ENCODE peak calls at places on chromosomes 4 and X, in ten cellular contexts. D is ACHN; B is stromal cell of bone marrow; F is GM18507; E is T-helper 2 cell; C is AG09309; Z is T-helper 17 cell; S is choroid plexus epithelial cell; P is GM06990; Q is activated CD4-positive, alpha-beta memory T cell treated with anti-CD3 and anti-CD28 coated beads, Interleukin-2, amount 10 ng/mL, durations not matched to agents 7 days and 5 days. Y is an unnamed sample.

GRCh38 chr4:18292411-18292810 is 270.9 kb upstream of the LCORL start:
- DNase-seq in D (no peak), B (no peak), F (no peak), E (no peak), C (no peak), Z (no peak), S (no peak), P (no peak), Q (no peak), Y (no peak)

GRCh38 chr4:106238819-106239420 is 77.1 kb downstream of the TBCK start:
- DNase-seq in D (peak), B (peak), F (no peak), E (no peak), C (peak), Z (no peak), S (peak), P (no peak), Q (no peak), Y (peak)

GRCh38 chr4:164501074-164501473 is 252.9 kb upstream of the SMIM31 start:
- DNase-seq in D (peak), B (peak), F (no peak), E (no peak), C (no peak), Z (no peak), S (peak), P (no peak), Q (no peak), Y (no peak)

GRCh38 chrX:128408842-128409241 is 356.6 kb upstream of the ACTRT1 start:
- DNase-seq in D (no peak), B (no peak), F (no peak), E (no peak), C (no peak), Z (no peak), S (no peak), P (no peak), Q (no peak), Y (no peak)

GRCh38 chr4:52915730-52916129 is 53.6 kb downstream of the RASL11B start:
- DNase-seq in D (no peak), B (no peak), F (no peak), E (no peak), C (no peak), Z (no peak), S (no peak), P (no peak), Q (no peak), Y (no peak)

GRCh38 chr4:4837316-4837715 is 22.1 kb upstream of the MSX1 start:
- DNase-seq in D (no peak), B (no peak), F (no peak), E (no peak), C (no peak), Z (no peak), S (no peak), P (no peak), Q (no peak), Y (no peak)

GRCh38 chr4:73668806-73669205 is 48.6 kb upstream of the RASSF6 start:
- DNase-seq in D (no peak), B (no peak), F (no peak), E (no peak), C (no peak), Z (no peak), S (no peak), P (no peak), Q (no peak), Y (no peak)

GRCh38 chrX:109920325-109920724 is 82.6 kb upstream of the TMEM164 start:
- DNase-seq in D (no peak), B (no peak), F (no peak), E (no peak), C (no peak), Z (no peak), S (no peak), P (no peak), Q (no peak), Y (no peak)

GRCh38 chrX:11755724-11756123 is 2.3 kb upstream of the MSL3 start:
- DNase-seq in D (no peak), B (no peak), F (no peak), E (no peak), C (no peak), Z (no peak), S (no peak), P (no peak), Q (no peak), Y (no peak)

GRCh38 chr4:108730579-108730978 is 32.3 kb downstream of the ETNPPL start:
- DNase-seq in D (no peak), B (no peak), F (no peak), E (no peak), C (no peak), Z (no peak), S (peak), P (no peak), Q (no peak), Y (no peak)

GRCh38 chrX:97854071-97854470 is 970.4 kb downstream of the RPA4 start:
- DNase-seq in D (no peak), B (no peak), F (no peak), E (no peak), C (no peak), Z (no peak), S (no peak), P (no peak), Q (no peak), Y (no peak)

GRCh38 chr4:1298461-1298860 is 8.8 kb downstream of the MAEA start:
- DNase-seq in D (no peak), B (no peak), F (no peak), E (no peak), C (no peak), Z (no peak), S (no peak), P (no peak), Q (no peak), Y (no peak)

GRCh38 chr4:180710643-180711337 is 1532.4 kb upstream of the TENM3 start:
- DNase-seq in D (no peak), B (no peak), F (no peak), E (no peak), C (no peak), Z (no peak), S (no peak), P (no peak), Q (no peak), Y (no peak)

GRCh38 chrX:11558972-11559371 is 106.7 kb downstream of the ARHGAP6 start:
- DNase-seq in D (peak), B (no peak), F (peak), E (no peak), C (no peak), Z (peak), S (no peak), P (no peak), Q (peak), Y (no peak)

GRCh38 chr4:17619416-17620105 is 5.1 kb downstream of the MED28 start:
- DNase-seq in D (no peak), B (peak), F (no peak), E (no peak), C (no peak), Z (no peak), S (peak), P (no peak), Q (no peak), Y (no peak)

GRCh38 chrX:68999931-69000330 is 165.3 kb downstream of the PJA1 start:
- DNase-seq in D (no peak), B (no peak), F (no peak), E (no peak), C (no peak), Z (no peak), S (no peak), P (no peak), Q (no peak), Y (no peak)

GRCh38 chr4:110953191-110953590 is 330.3 kb upstream of the PITX2 start:
- DNase-seq in D (no peak), B (no peak), F (no peak), E (no peak), C (no peak), Z (no peak), S (no peak), P (no peak), Q (no peak), Y (no peak)

GRCh38 chr4:3293410-3294391 is 880 bp downstream of the RGS12 start:
- DNase-seq in D (no peak), B (no peak), F (no peak), E (no peak), C (no peak), Z (no peak), S (peak), P (no peak), Q (peak), Y (no peak)

GRCh38 chrX:20374866-20375530 is 108.3 kb upstream of the RPS6KA3 start:
- DNase-seq in D (no peak), B (no peak), F (no peak), E (no peak), C (no peak), Z (no peak), S (no peak), P (no peak), Q (no peak), Y (no peak)

GRCh38 chrX:46310815-46311497 is 234.3 kb downstream of the ZNF674 start:
- DNase-seq in D (no peak), B (no peak), F (no peak), E (no peak), C (no peak), Z (no peak), S (no peak), P (no peak), Q (no peak), Y (no peak)

GRCh38 chrX:153303276-153304262 is 18.0 kb downstream of the PNMA6F start:
- DNase-seq in D (no peak), B (no peak), F (no peak), E (no peak), C (no peak), Z (no peak), S (no peak), P (no peak), Q (no peak), Y (no peak)

GRCh38 chrX:50768801-50769200 is 45.2 kb downstream of the SHROOM4 start:
- DNase-seq in D (no peak), B (no peak), F (no peak), E (no peak), C (no peak), Z (no peak), S (no peak), P (no peak), Q (no peak), Y (no peak)

GRCh38 chr4:184313710-184314659 is 96.3 kb upstream of the ENPP6 start:
- DNase-seq in D (no peak), B (no peak), F (peak), E (no peak), C (no peak), Z (no peak), S (no peak), P (peak), Q (no peak), Y (no peak)

Y was measured in GM04504.